ENCODE peak calls at places on chromosomes 6 and 20, in nine cellular contexts. R, A, Q, F, Y, P, J, O and T are unnamed samples.

GRCh38 chr6:35468980-35469710 is 944 bp downstream of the RPL10A start:
- DNase-seq in R (no peak), A (peak; percentile 55), Q (no peak), F (no peak), Y (no peak), P (no peak), J (no peak), O (no peak), T (no peak)

GRCh38 chr6:11277275-11278206 is 45.1 kb upstream of the NEDD9 start:
- DNase-seq in R (no peak), A (peak; percentile 24), Q (no peak), F (peak; percentile 77), Y (no peak), P (peak; percentile 87), J (peak; percentile 55), O (peak; percentile 66), T (peak; percentile 75)

GRCh38 chr6:131970460-131970859 is 19.3 kb upstream of the CCN2 start:
- DNase-seq in R (no peak), A (no peak), Q (no peak), F (no peak), Y (no peak), P (no peak), J (no peak), O (no peak), T (no peak)

GRCh38 chr6:42394881-42395620 is 56.7 kb downstream of the TRERF1 start:
- DNase-seq in R (no peak), A (no peak), Q (no peak), F (no peak), Y (no peak), P (no peak), J (no peak), O (no peak), T (no peak)

GRCh38 chr6:43772571-43773049 is 2.6 kb downstream of the VEGFA start:
- DNase-seq in R (no peak), A (peak; percentile 17), Q (peak; percentile 76), F (no peak), Y (no peak), P (no peak), J (peak; percentile 7), O (peak; percentile 51), T (no peak)

GRCh38 chr6:155710704-155711103 is 255.1 kb upstream of the NOX3 start:
- DNase-seq in R (no peak), A (no peak), Q (no peak), F (no peak), Y (no peak), P (no peak), J (no peak), O (no peak), T (no peak)

GRCh38 chr20:54017846-54018245 is 52.5 kb downstream of the BCAS1 start:
- DNase-seq in R (no peak), A (no peak), Q (no peak), F (peak; percentile 54), Y (no peak), P (no peak), J (no peak), O (no peak), T (no peak)

GRCh38 chr6:149332602-149333311 is 15.2 kb downstream of the TAB2 start:
- DNase-seq in R (no peak), A (no peak), Q (no peak), F (no peak), Y (no peak), P (no peak), J (no peak), O (no peak), T (no peak)

GRCh38 chr20:35739294-35740163 is 2.5 kb downstream of the RBM39 start:
- DNase-seq in R (no peak), A (no peak), Q (no peak), F (no peak), Y (no peak), P (peak; percentile 29), J (no peak), O (no peak), T (peak; percentile 24)

GRCh38 chr20:58024241-58024721 is 204.2 kb downstream of the ANKRD60 start:
- DNase-seq in R (no peak), A (no peak), Q (no peak), F (no peak), Y (no peak), P (no peak), J (no peak), O (no peak), T (no peak)

GRCh38 chr20:57547250-57547649 is 13.7 kb upstream of the PCK1 start:
- DNase-seq in R (no peak), A (peak; percentile 9), Q (no peak), F (no peak), Y (no peak), P (no peak), J (no peak), O (no peak), T (no peak)

GRCh38 chr6:138692058-138692977 is 81.3 kb upstream of the CCDC28A start:
- DNase-seq in R (no peak), A (peak; percentile 60), Q (peak; percentile 82), F (peak; percentile 95), Y (peak; percentile 86), P (no peak), J (peak; percentile 46), O (peak; percentile 72), T (peak; percentile 96)

GRCh38 chr6:166253277-166254229 is 54.6 kb downstream of the PRR18 start:
- DNase-seq in R (no peak), A (peak; percentile 54), Q (peak; percentile 54), F (peak; percentile 50), Y (no peak), P (no peak), J (peak; percentile 33), O (peak; percentile 35), T (peak; percentile 43)

GRCh38 chr6:35388023-35388422 is 45.7 kb downstream of the PPARD start:
- DNase-seq in R (no peak), A (no peak), Q (no peak), F (no peak), Y (no peak), P (no peak), J (no peak), O (no peak), T (no peak)

GRCh38 chr6:148577687-148578488 is 168.9 kb upstream of the UST start:
- DNase-seq in R (no peak), A (peak; percentile 59), Q (peak; percentile 87), F (peak; percentile 73), Y (peak; percentile 86), P (peak; percentile 65), J (peak; percentile 38), O (peak; percentile 69), T (peak; percentile 93)

GRCh38 chr6:113648698-113649097 is 208.4 kb upstream of the MARCKS start:
- DNase-seq in R (no peak), A (no peak), Q (no peak), F (no peak), Y (no peak), P (no peak), J (no peak), O (no peak), T (no peak)

GRCh38 chr6:125811259-125811658 is 20.5 kb downstream of the NCOA7 start:
- DNase-seq in R (no peak), A (no peak), Q (no peak), F (no peak), Y (no peak), P (no peak), J (no peak), O (no peak), T (no peak)

GRCh38 chr20:13141541-13141940 is 79.5 kb upstream of the ISM1 start:
- DNase-seq in R (no peak), A (no peak), Q (no peak), F (no peak), Y (no peak), P (no peak), J (no peak), O (no peak), T (peak; percentile 38)

GRCh38 chr20:56117350-56117749 is 112.0 kb upstream of the CBLN4 start:
- DNase-seq in R (no peak), A (no peak), Q (no peak), F (no peak), Y (no peak), P (no peak), J (no peak), O (no peak), T (no peak)

GRCh38 chr6:92468066-92468465 is 951.3 kb downstream of the EPHA7 start:
- DNase-seq in R (no peak), A (no peak), Q (no peak), F (no peak), Y (no peak), P (no peak), J (no peak), O (no peak), T (no peak)

GRCh38 chr6:129203190-129203900 is 320.4 kb downstream of the LAMA2 start:
- DNase-seq in R (no peak), A (no peak), Q (no peak), F (no peak), Y (no peak), P (no peak), J (no peak), O (no peak), T (no peak)

GRCh38 chr6:146775227-146775626 is 176.5 kb downstream of the ADGB start:
- DNase-seq in R (no peak), A (no peak), Q (no peak), F (no peak), Y (no peak), P (no peak), J (no peak), O (no peak), T (no peak)

GRCh38 chr6:75199856-75200255 is 6.0 kb downstream of the COL12A1 start:
- DNase-seq in R (no peak), A (no peak), Q (no peak), F (no peak), Y (no peak), P (no peak), J (no peak), O (no peak), T (no peak)

GRCh38 chr20:59385461-59385860 is 85.0 kb downstream of the EDN3 start:
- DNase-seq in R (no peak), A (peak; percentile 3), Q (no peak), F (no peak), Y (no peak), P (no peak), J (no peak), O (no peak), T (no peak)

GRCh38 chr6:43335469-43335868 is 26.8 kb upstream of the CRIP3 start:
- DNase-seq in R (no peak), A (no peak), Q (no peak), F (no peak), Y (no peak), P (no peak), J (no peak), O (no peak), T (no peak)

GRCh38 chr20:48478370-48478769 is 349.4 kb downstream of the PREX1 start:
- DNase-seq in R (no peak), A (no peak), Q (no peak), F (no peak), Y (no peak), P (no peak), J (no peak), O (no peak), T (no peak)

GRCh38 chr6:45555981-45556771 is 178.4 kb upstream of the SUPT3H start:
- DNase-seq in R (no peak), A (no peak), Q (no peak), F (no peak), Y (no peak), P (no peak), J (no peak), O (no peak), T (peak; percentile 40)